ENCODE peak calls at places on chromosomes 2 and 18, in four cellular contexts. One of them, this sample, is unnamed. For H3K79me2, the result is how much of the 10 kb centered on the place peaks cover.

GRCh38 chr2:112194480-112194879 is 56.3 kb downstream of the FBLN7 start:
- DNase-seq in HepG2: no peak
- DNase-seq in GM12878: no peak
- DNase-seq in K562: no peak
- DNase-seq in this sample: no peak

GRCh38 chr2:136377423-136378382 is 259.8 kb upstream of the CXCR4 start:
- DNase-seq in K562: no peak
- DNase-seq in HepG2: no peak
- DNase-seq in GM12878: no peak
- DNase-seq in this sample: no peak

GRCh38 chr2:24785704-24786321 is 7.4 kb downstream of the PTRHD1 start:
- DNase-seq in K562: no peak
- DNase-seq in HepG2: no peak
- DNase-seq in GM12878: peak
- DNase-seq in this sample: no peak

GRCh38 chr2:163709270-163709669 is 26.5 kb downstream of the FIGN start:
- DNase-seq in HepG2: no peak
- DNase-seq in K562: no peak
- DNase-seq in GM12878: no peak
- DNase-seq in this sample: no peak

GRCh38 chr2:45968946-45969584 is 317.6 kb downstream of the PRKCE start:
- DNase-seq in K562: no peak
- DNase-seq in HepG2: no peak
- DNase-seq in GM12878: no peak
- DNase-seq in this sample: no peak

GRCh38 chr18:50507120-50507590 is 52.7 kb upstream of the MAPK4 start:
- DNase-seq in K562: peak
- DNase-seq in GM12878: no peak
- DNase-seq in HepG2: peak
- DNase-seq in this sample: peak

GRCh38 chr2:134657650-134658250 is 61.0 kb downstream of the TMEM163 start:
- DNase-seq in K562: no peak
- DNase-seq in GM12878: no peak
- DNase-seq in HepG2: peak
- DNase-seq in this sample: no peak

GRCh38 chr18:3653859-3654441 is 204.0 kb downstream of the TGIF1 start:
- DNase-seq in K562: peak
- DNase-seq in GM12878: no peak
- DNase-seq in HepG2: no peak
- DNase-seq in this sample: peak

GRCh38 chr18:3305354-3305762 is 43.4 kb downstream of the MYL12B start:
- DNase-seq in K562: no peak
- DNase-seq in HepG2: no peak
- DNase-seq in GM12878: no peak
- DNase-seq in this sample: no peak

GRCh38 chr2:160700006-160700405 is 206.4 kb upstream of the RBMS1 start:
- DNase-seq in HepG2: no peak
- DNase-seq in K562: no peak
- DNase-seq in GM12878: no peak
- DNase-seq in this sample: no peak

GRCh38 chr18:6729247-6730091 is at the start of gene ARHGAP28:
- DNase-seq in K562: peak
- DNase-seq in HepG2: no peak
- DNase-seq in GM12878: no peak
- DNase-seq in this sample: peak

GRCh38 chr2:105188343-105188742 is 53.2 kb upstream of the GPR45 start:
- DNase-seq in K562: no peak
- DNase-seq in GM12878: no peak
- DNase-seq in HepG2: no peak
- DNase-seq in this sample: no peak

GRCh38 chr2:37325625-37326071 is 1.0 kb upstream of the PRKD3 start:
- DNase-seq in GM12878: no peak
- DNase-seq in K562: no peak
- DNase-seq in HepG2: no peak
- DNase-seq in this sample: no peak

GRCh38 chr2:85595378-85596232 is at the start of gene RNF181:
- DNase-seq in HepG2: peak
- DNase-seq in K562: peak
- DNase-seq in GM12878: peak
- DNase-seq in this sample: peak

GRCh38 chr2:48250943-48251342 is 279.0 kb upstream of the STON1 start:
- DNase-seq in K562: no peak
- DNase-seq in HepG2: peak
- DNase-seq in GM12878: no peak
- DNase-seq in this sample: no peak

DNA sequence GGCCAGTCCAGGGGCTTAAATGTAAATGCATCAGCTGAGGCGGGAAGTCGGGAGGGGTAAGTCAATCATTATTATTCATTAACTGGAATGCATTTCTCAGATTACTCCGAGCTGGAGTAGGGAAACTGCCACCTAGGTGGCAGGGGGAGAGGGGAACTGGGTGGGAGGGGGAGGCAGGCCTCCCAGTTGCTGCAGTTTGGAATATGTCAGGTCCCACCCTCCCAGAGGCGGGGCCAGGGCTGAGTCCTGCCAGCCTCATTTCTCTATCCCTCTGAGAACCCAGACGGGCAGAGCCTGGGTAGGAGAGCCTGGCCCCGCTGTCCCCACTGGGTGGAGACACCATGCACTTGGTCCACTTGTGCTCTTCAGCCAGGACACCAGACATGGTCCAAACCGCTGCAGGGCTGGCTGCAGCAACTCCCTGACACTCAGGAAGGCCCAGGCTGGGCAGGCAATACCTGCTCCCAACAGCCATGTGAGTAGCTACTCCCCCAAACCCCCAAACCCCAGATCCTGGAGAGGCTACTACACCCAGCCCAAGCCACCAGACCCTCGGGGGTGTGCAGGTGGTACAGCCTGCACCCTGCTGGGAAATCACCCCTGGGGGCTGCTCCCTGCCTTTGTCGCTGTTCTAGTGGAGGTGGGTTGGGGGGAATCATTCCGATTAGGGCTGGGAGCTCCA is at the start of gene GPBAR1:
- DNase-seq in GM12878: no peak
- DNase-seq in HepG2: peak
- DNase-seq in K562: no peak
- DNase-seq in this sample: no peak
- TF ChIP-seq RFX5 in GM12878: no peak
- TF ChIP-seq RFX5 in HepG2: no peak
- TF ChIP-seq RFX5 in K562: no peak
- TF ChIP-seq RFX5 in this sample: no peak

GRCh38 chr2:127651987-127652550 is 6.1 kb downstream of the GPR17 start:
- DNase-seq in GM12878: no peak
- DNase-seq in K562: no peak
- DNase-seq in HepG2: no peak
- DNase-seq in this sample: peak
- TF ChIP-seq EP300 in GM12878: no peak
- TF ChIP-seq EP300 in K562: no peak
- TF ChIP-seq EP300 in HepG2: no peak
- TF ChIP-seq EP300 in this sample: peak

DNA sequence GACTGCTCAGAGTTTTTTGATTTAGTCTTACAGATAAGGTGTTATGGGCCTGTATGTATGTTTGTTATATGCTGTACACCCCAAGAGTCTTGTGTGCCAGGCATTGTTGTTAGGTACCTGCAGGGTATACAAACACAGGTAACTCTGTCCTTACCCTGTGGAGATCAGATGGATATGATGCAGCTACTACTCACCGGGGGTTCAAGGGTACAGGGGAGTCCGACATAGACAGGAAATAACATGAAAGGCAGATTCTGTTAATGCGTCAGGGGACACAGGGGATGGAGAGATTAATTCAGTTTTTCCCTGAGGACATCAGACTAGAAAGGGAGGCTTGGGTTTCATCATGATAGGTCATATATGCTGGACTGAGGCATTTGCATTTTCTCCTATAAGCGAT is 31.3 kb downstream of the TRAK2 start:
- DNase-seq in GM12878: no peak
- DNase-seq in HepG2: no peak
- DNase-seq in K562: no peak
- DNase-seq in this sample: no peak
- H3K79me2 ChIP-seq in GM12878: under half
- H3K79me2 ChIP-seq in HepG2: under half
- H3K79me2 ChIP-seq in K562: under half
- H3K79me2 ChIP-seq in this sample: half or more

GRCh38 chr2:8672940-8673339 is 8.9 kb upstream of the ID2 start:
- DNase-seq in HepG2: no peak
- DNase-seq in K562: no peak
- DNase-seq in GM12878: no peak
- DNase-seq in this sample: no peak
- TF ChIP-seq RFX5 in HepG2: no peak
- TF ChIP-seq RFX5 in K562: no peak
- TF ChIP-seq RFX5 in GM12878: no peak
- TF ChIP-seq RFX5 in this sample: no peak

This sample was measured in SK-N-SH.